ENCODE peak calls at places on chromosomes 2 and 18, in seven cellular contexts. V, X, Z, I, Y, L and H are unnamed samples.

GRCh38 chr2:59232394-59233165 is 991.5 kb upstream of the FANCL start:
- DNase-seq in V (no peak), X (no peak), Z (no peak), I (no peak), Y (no peak), L (no peak), H (no peak)

GRCh38 chr18:13370995-13371625 is 152.6 kb downstream of the LDLRAD4 start:
- DNase-seq in V (no peak), X (no peak), Z (no peak), I (no peak), Y (no peak), L (no peak), H (no peak)

GRCh38 chr2:85470850-85471800 is 52.6 kb downstream of the SH2D6 start:
- DNase-seq in V (no peak), X (no peak), Z (no peak), I (no peak), Y (peak; percentile 42), L (peak; percentile 60), H (no peak)

GRCh38 chr2:67256892-67257291 is 140.2 kb upstream of the ETAA1 start:
- DNase-seq in V (peak; percentile 16), X (peak; percentile 73), Z (no peak), I (no peak), Y (no peak), L (no peak), H (no peak)

GRCh38 chr2:73156539-73157124 is 43.9 kb upstream of the RAB11FIP5 start:
- DNase-seq in V (peak; percentile 64), X (peak; percentile 63), Z (peak; percentile 34), I (peak; percentile 89), Y (peak; percentile 83), L (peak; percentile 56), H (peak; percentile 61)

GRCh38 chr2:229650886-229651285 is 63.5 kb downstream of the DNER start:
- DNase-seq in V (no peak), X (no peak), Z (no peak), I (no peak), Y (no peak), L (no peak), H (no peak)

GRCh38 chr18:57429607-57430165 is 5.5 kb upstream of the ONECUT2 start:
- DNase-seq in V (no peak), X (no peak), Z (no peak), I (no peak), Y (no peak), L (no peak), H (no peak)

GRCh38 chr2:239440511-239440959 is 39.7 kb upstream of the HDAC4 start:
- DNase-seq in V (no peak), X (peak; percentile 31), Z (no peak), I (peak; percentile 67), Y (no peak), L (no peak), H (no peak)

GRCh38 chr18:13217971-13218375 is 587 bp upstream of the LDLRAD4 start:
- DNase-seq in V (no peak), X (no peak), Z (peak; percentile 43), I (peak; percentile 68), Y (no peak), L (peak; percentile 35), H (peak; percentile 57)

GRCh38 chr2:137367361-137367760 is 596.9 kb upstream of the HNMT start:
- DNase-seq in V (no peak), X (peak; percentile 36), Z (no peak), I (no peak), Y (no peak), L (no peak), H (no peak)

GRCh38 chr2:218022131-218022850 is 19.5 kb upstream of the TNS1 start:
- DNase-seq in V (no peak), X (no peak), Z (peak; percentile 7), I (peak; percentile 23), Y (peak; percentile 19), L (no peak), H (peak; percentile 7)

GRCh38 chr2:207512356-207512755 is 17.4 kb upstream of the CREB1 start:
- DNase-seq in V (no peak), X (no peak), Z (no peak), I (no peak), Y (no peak), L (no peak), H (no peak)

GRCh38 chr2:59176737-59177136 is 935.6 kb upstream of the FANCL start:
- DNase-seq in V (no peak), X (no peak), Z (no peak), I (no peak), Y (no peak), L (no peak), H (no peak)

GRCh38 chr2:20702563-20702962 is 35.6 kb downstream of the GDF7 start:
- DNase-seq in V (no peak), X (peak; percentile 33), Z (no peak), I (no peak), Y (no peak), L (no peak), H (no peak)

GRCh38 chr18:77147418-77147852 is 14.9 kb upstream of the MBP start:
- DNase-seq in V (peak; percentile 48), X (no peak), Z (no peak), I (no peak), Y (no peak), L (no peak), H (no peak)

GRCh38 chr2:120450196-120450820 is 104.4 kb downstream of the INHBB start:
- DNase-seq in V (no peak), X (no peak), Z (no peak), I (no peak), Y (no peak), L (no peak), H (no peak)

GRCh38 chr2:233928594-233929351 is 11.6 kb downstream of the TRPM8 start:
- DNase-seq in V (peak; percentile 7), X (peak; percentile 29), Z (no peak), I (peak; percentile 77), Y (peak; percentile 54), L (peak; percentile 19), H (no peak)

GRCh38 chr2:85091838-85092237 is 41.4 kb upstream of the TCF7L1 start:
- DNase-seq in V (no peak), X (no peak), Z (no peak), I (no peak), Y (no peak), L (no peak), H (no peak)

GRCh38 chr2:112709703-112710102 is 11.1 kb upstream of the NT5DC4 start:
- DNase-seq in V (no peak), X (no peak), Z (no peak), I (peak; percentile 20), Y (no peak), L (no peak), H (no peak)

GRCh38 chr18:79586436-79587297 is 92.9 kb upstream of the CTDP1 start:
- DNase-seq in V (no peak), X (no peak), Z (peak; percentile 14), I (no peak), Y (no peak), L (peak; percentile 4), H (peak; percentile 13)

GRCh38 chr2:128413718-128414341 is 95.2 kb upstream of the HS6ST1 start:
- DNase-seq in V (no peak), X (no peak), Z (peak; percentile 3), I (peak; percentile 31), Y (peak; percentile 82), L (no peak), H (no peak)

GRCh38 chr2:233829193-233830110 is 24.9 kb downstream of the HJURP start:
- DNase-seq in V (no peak), X (no peak), Z (no peak), I (no peak), Y (no peak), L (no peak), H (no peak)

GRCh38 chr2:102848366-102848839 is 86.6 kb downstream of the TMEM182 start:
- DNase-seq in V (no peak), X (peak; percentile 55), Z (no peak), I (peak; percentile 91), Y (peak; percentile 91), L (peak; percentile 67), H (peak; percentile 85)

GRCh38 chr2:96265349-96265839 is 403 bp downstream of the TMEM127 start:
- DNase-seq in V (peak; percentile 17), X (no peak), Z (no peak), I (peak; percentile 69), Y (peak; percentile 88), L (peak; percentile 58), H (peak; percentile 59)

GRCh38 chr18:51151568-51152511 is 45.6 kb downstream of the MEX3C start:
- DNase-seq in V (no peak), X (no peak), Z (no peak), I (no peak), Y (no peak), L (peak; percentile 66), H (no peak)
- H3K4me3 ChIP-seq in V (no peak overlapping the region), X (no peak overlapping the region), Z (no peak overlapping the region), I (no peak overlapping the region), Y (no peak overlapping the region), L (no peak overlapping the region), H (no peak overlapping the region)

GRCh38 chr18:63559567-63560491 is 17.7 kb downstream of the SERPINB12 start:
- DNase-seq in V (no peak), X (no peak), Z (no peak), I (no peak), Y (no peak), L (no peak), H (no peak)
- TF ChIP-seq CTCF in V (no peak), X (no peak), Z (no peak), I (no peak), Y (no peak), L (no peak), H (no peak)

GRCh38 chr18:44912740-44913478 is 232.2 kb downstream of the SETBP1 start:
- DNase-seq in V (no peak), X (no peak), Z (no peak), I (no peak), Y (no peak), L (no peak), H (no peak)

GRCh38 chr18:44911260-44911659 is 230.6 kb downstream of the SETBP1 start:
- DNase-seq in V (no peak), X (no peak), Z (no peak), I (no peak), Y (no peak), L (no peak), H (no peak)

GRCh38 chr18:44914028-44914427 is 233.3 kb downstream of the SETBP1 start:
- DNase-seq in V (no peak), X (no peak), Z (no peak), I (no peak), Y (no peak), L (no peak), H (no peak)

GRCh38 chr18:44909191-44909719 is 228.6 kb downstream of the SETBP1 start:
- DNase-seq in V (no peak), X (peak; percentile 42), Z (peak; percentile 43), I (no peak), Y (no peak), L (peak; percentile 25), H (no peak)

GRCh38 chr18:44911773-44912172 is 231.1 kb downstream of the SETBP1 start:
- DNase-seq in V (no peak), X (no peak), Z (no peak), I (no peak), Y (no peak), L (no peak), H (no peak)
- H3K4me3 ChIP-seq in V (no peak overlapping the region), X (no peak overlapping the region), Z (no peak overlapping the region), I (no peak overlapping the region), Y (no peak overlapping the region), L (no peak overlapping the region), H (no peak overlapping the region)

DNA sequence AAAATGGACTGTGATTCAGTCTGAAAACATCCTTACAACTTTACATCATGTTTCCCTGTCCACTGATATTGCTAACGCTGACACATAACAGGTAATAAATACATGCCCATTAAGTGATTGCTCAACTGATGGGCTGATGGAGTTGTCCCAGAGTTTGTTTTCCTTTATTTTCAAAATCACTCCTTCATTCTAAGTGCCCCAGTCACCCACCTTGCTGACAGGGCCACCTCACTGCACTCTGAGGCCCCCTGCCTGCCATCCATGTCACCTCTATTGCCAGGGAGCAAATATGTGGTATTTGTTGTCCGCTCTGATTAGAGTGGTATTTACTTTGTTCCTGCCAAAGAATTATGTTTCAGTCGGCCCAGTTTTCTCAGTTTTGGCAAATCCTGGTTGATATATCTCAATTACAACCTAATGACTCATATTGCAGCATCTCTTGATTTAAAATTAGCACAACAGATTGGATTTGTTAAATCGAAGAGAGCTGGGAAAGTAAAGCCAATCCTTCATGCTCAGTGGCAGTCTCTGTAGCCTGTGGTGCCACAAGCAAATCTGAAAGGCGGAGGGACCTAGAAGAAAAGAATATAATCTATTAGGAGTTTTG is 105.1 kb downstream of the RDH14 start:
- DNase-seq in V (peak; percentile 91), X (peak; percentile 62), Z (no peak), I (peak; percentile 50), Y (peak; percentile 7), L (no peak), H (no peak)
- TF ChIP-seq CTCF in V (peak; percentile 51), X (peak; percentile 44), Z (peak; percentile 6), I (peak; percentile 38), Y (peak; percentile 62), L (no peak), H (peak; percentile 43)